ENCODE peak calls at places on chromosomes 13 and 19, in ten cellular contexts. N is colonic mucosa, V is mucosa of descending colon, L is cardiac muscle cell, O is lower leg skin, G is lower lobe of right lung, Q is pancreas, S is brain microvascular endothelial cell, P is MCF 10A, C is Peyer's patch. Z is an unnamed sample.

GRCh38 chr13:33279898-33280549 is 5.5 kb downstream of the STARD13 start:
- DNase-seq in N (no peak), V (no peak), L (peak; percentile 50), O (peak; percentile 63), G (no peak), Q (no peak), S (peak; percentile 71), P (peak; percentile 94), C (no peak), Z (no peak)

GRCh38 chr19:44657211-44657921 is 13.7 kb downstream of the PVR start:
- DNase-seq in N (peak; percentile 68), V (peak; percentile 78), L (peak; percentile 82), O (no peak), G (peak; percentile 78), Q (peak; percentile 37), S (peak; percentile 58), P (peak; percentile 65), C (peak; percentile 75), Z (peak; percentile 88)

GRCh38 chr13:73262862-73263627 is 204.2 kb downstream of the KLF5 start:
- DNase-seq in N (no peak), V (no peak), L (no peak), O (no peak), G (no peak), Q (no peak), S (no peak), P (peak; percentile 23), C (no peak), Z (no peak)

GRCh38 chr19:2167896-2168618 is 4.3 kb downstream of the DOT1L start:
- DNase-seq in N (peak; percentile 47), V (peak; percentile 57), L (peak; percentile 62), O (peak; percentile 68), G (peak; percentile 84), Q (peak; percentile 49), S (no peak), P (peak; percentile 51), C (peak; percentile 49), Z (no peak)

GRCh38 chr13:28046981-28047380 is 53.4 kb downstream of the FLT3 start:
- DNase-seq in N (no peak), V (no peak), L (no peak), O (no peak), G (no peak), Q (no peak), S (peak; percentile 74), P (no peak), C (no peak), Z (no peak)

GRCh38 chr13:110343241-110343865 is 36.3 kb downstream of the COL4A2 start:
- DNase-seq in N (no peak), V (no peak), L (no peak), O (no peak), G (no peak), Q (no peak), S (no peak), P (peak; percentile 80), C (no peak), Z (no peak)

GRCh38 chr19:51959791-51960190 is 26.8 kb downstream of the ZNF350 start:
- DNase-seq in N (no peak), V (no peak), L (no peak), O (no peak), G (no peak), Q (no peak), S (no peak), P (no peak), C (no peak), Z (no peak)

GRCh38 chr19:40519352-40520322 is 52.8 kb downstream of the SPTBN4 start:
- DNase-seq in N (peak; percentile 27), V (no peak), L (peak; percentile 57), O (no peak), G (no peak), Q (no peak), S (peak; percentile 10), P (no peak), C (no peak), Z (peak; percentile 72)

GRCh38 chr19:32464279-32464678 is 58.7 kb downstream of the DPY19L3 start:
- DNase-seq in N (no peak), V (no peak), L (peak; percentile 29), O (no peak), G (no peak), Q (no peak), S (no peak), P (peak; percentile 25), C (no peak), Z (no peak)

GRCh38 chr13:51636349-51636890 is 52.2 kb downstream of the WDFY2 start:
- DNase-seq in N (no peak), V (no peak), L (no peak), O (no peak), G (no peak), Q (no peak), S (no peak), P (no peak), C (no peak), Z (no peak)

GRCh38 chr19:38101723-38102122 is 122.3 kb downstream of the DPF1 start:
- DNase-seq in N (no peak), V (no peak), L (no peak), O (no peak), G (no peak), Q (no peak), S (no peak), P (no peak), C (no peak), Z (no peak)

GRCh38 chr19:6060600-6061391 is 49.5 kb downstream of the RFX2 start:
- DNase-seq in N (peak; percentile 32), V (no peak), L (no peak), O (no peak), G (no peak), Q (no peak), S (no peak), P (peak; percentile 74), C (no peak), Z (no peak)

GRCh38 chr19:44050740-44051653 is 839 bp upstream of the ZNF223 start:
- DNase-seq in N (peak; percentile 58), V (peak; percentile 60), L (peak; percentile 6), O (no peak), G (no peak), Q (no peak), S (peak; percentile 2), P (no peak), C (peak; percentile 60), Z (no peak)

GRCh38 chr13:112647256-112647655 is 42.6 kb upstream of the ATP11A start:
- DNase-seq in N (no peak), V (no peak), L (no peak), O (no peak), G (peak; percentile 9), Q (no peak), S (no peak), P (no peak), C (no peak), Z (no peak)

GRCh38 chr19:48308695-48309586 is 16.4 kb upstream of the EMP3 start:
- DNase-seq in N (no peak), V (no peak), L (peak; percentile 39), O (no peak), G (no peak), Q (no peak), S (no peak), P (no peak), C (no peak), Z (peak; percentile 58)

GRCh38 chr13:90868321-90868920 is 479.1 kb upstream of the MIR17HG start:
- DNase-seq in N (peak; percentile 23), V (peak; percentile 58), L (peak; percentile 42), O (no peak), G (no peak), Q (no peak), S (peak; percentile 40), P (peak; percentile 44), C (no peak), Z (peak; percentile 44)

GRCh38 chr13:98938801-98939200 is 39.1 kb downstream of the DOCK9 start:
- DNase-seq in N (no peak), V (no peak), L (no peak), O (no peak), G (no peak), Q (no peak), S (no peak), P (no peak), C (no peak), Z (no peak)

DNA sequence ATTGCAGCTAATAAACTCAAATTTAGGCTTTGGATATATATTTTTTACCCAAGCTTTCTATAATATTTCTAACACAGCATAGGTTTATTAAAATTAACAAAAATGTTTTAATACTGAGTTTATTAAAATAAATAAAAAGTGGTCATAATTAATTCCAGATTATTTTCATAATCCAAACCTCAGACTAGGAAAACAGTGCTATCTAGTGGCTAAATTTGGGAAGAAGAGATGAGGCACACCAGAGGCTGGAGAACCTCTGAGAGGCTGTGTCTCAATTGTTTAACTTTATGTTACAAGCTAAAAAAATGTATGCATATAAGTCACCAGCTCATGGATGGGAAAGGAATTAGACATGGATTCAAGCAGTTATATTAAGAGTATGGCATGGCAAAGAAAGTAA is 392.5 kb downstream of the DIAPH3 start:
- DNase-seq in N (no peak), V (no peak), L (peak; percentile 53), O (no peak), G (no peak), Q (no peak), S (peak; percentile 31), P (no peak), C (no peak), Z (no peak)
- TF ChIP-seq CTCF in N (no peak), V (no peak), L (peak; percentile 70), O (no peak), G (peak; percentile 54), Q (peak; percentile 30), S (peak; percentile 68), P (peak; percentile 39), C (no peak), Z (no peak)

GRCh38 chr19:12806242-12807131 is at the start of gene RNASEH2A:
- DNase-seq in N (peak; percentile 90), V (peak; percentile 93), L (peak; percentile 95), O (peak; percentile 85), G (peak; percentile 94), Q (peak; percentile 84), S (peak; percentile 82), P (peak; percentile 89), C (peak; percentile 93), Z (peak; percentile 91)
- TF ChIP-seq CTCF in N (no peak), V (no peak), L (no peak), O (no peak), G (no peak), Q (no peak), S (no peak), P (no peak), C (no peak), Z (no peak)

GRCh38 chr19:925087-925911 is 536 bp upstream of the ARID3A start:
- DNase-seq in N (peak; percentile 73), V (peak; percentile 75), L (peak; percentile 86), O (peak; percentile 73), G (peak; percentile 89), Q (peak; percentile 75), S (peak; percentile 61), P (peak; percentile 81), C (peak; percentile 90), Z (peak; percentile 86)
- TF ChIP-seq CTCF in N (no peak), V (no peak), L (no peak), O (no peak), G (no peak), Q (no peak), S (no peak), P (no peak), C (no peak), Z (no peak)

DNA sequence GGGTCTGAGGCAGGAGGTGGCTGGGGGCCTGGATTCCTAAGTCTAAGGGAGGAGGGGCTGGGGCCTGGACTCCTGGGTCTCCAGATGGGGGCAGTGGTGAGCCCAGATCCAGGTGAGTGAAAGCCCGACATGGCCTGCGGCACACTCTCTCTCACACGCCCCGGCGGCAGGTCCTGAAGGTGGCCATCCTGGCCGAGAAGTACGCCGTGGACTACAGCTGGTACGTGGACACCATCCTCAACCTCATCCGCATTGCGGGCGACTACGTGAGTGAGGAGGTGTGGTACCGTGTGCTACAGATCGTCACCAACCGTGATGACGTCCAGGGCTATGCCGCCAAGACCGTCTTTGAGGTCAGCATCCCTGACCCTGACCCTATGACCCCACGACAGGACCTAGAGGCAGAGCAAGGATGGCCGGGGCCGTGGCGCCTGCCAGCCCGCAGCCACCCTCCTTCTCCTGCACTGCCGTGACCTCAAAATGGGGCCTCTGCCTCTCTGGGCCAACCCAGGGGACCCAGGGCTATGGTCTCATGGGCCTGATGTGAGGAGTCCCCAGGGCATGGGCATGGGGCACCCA is 13.2 kb downstream of the FUZ start:
- DNase-seq in N (no peak), V (no peak), L (no peak), O (no peak), G (no peak), Q (no peak), S (no peak), P (no peak), C (no peak), Z (no peak)
- TF ChIP-seq CTCF in N (no peak), V (no peak), L (peak; percentile 7), O (no peak), G (no peak), Q (no peak), S (peak; percentile 39), P (no peak), C (no peak), Z (no peak)

Z was measured in glutamatergic neuron.